ENCODE peak calls at places on chromosomes 6 and 20, in nine cellular contexts. B is SIG-M5; Z is naive thymus-derived CD8-positive, alpha-beta T cell; I is globus pallidus; W is NCI-H774; J is AG08395; P is GM10248; C is Peyer's patch; X is uterus. U is an unnamed sample.

GRCh38 chr6:14804444-14805210 is 441.2 kb upstream of the JARID2 start:
- DNase-seq in B (no peak), Z (no peak), I (peak), W (no peak), J (peak), P (no peak), C (peak), X (peak), U (peak)

GRCh38 chr20:2616634-2617033 is 35.8 kb upstream of the NOP56 start:
- DNase-seq in B (no peak), Z (no peak), I (no peak), W (no peak), J (no peak), P (no peak), C (no peak), X (no peak), U (no peak)

GRCh38 chr6:128235556-128235955 is 284.8 kb downstream of the PTPRK start:
- DNase-seq in B (no peak), Z (no peak), I (no peak), W (no peak), J (no peak), P (no peak), C (no peak), X (no peak), U (no peak)

GRCh38 chr6:107318100-107318736 is 141.1 kb downstream of the PDSS2 start:
- DNase-seq in B (no peak), Z (no peak), I (peak), W (peak), J (peak), P (peak), C (peak), X (peak), U (peak)

GRCh38 chr6:150403458-150404245 is 34.8 kb downstream of the IYD start:
- DNase-seq in B (no peak), Z (no peak), I (no peak), W (no peak), J (peak), P (no peak), C (no peak), X (no peak), U (peak)

GRCh38 chr20:64232794-64233193 is 22.8 kb upstream of the PCMTD2 start:
- DNase-seq in B (no peak), Z (no peak), I (peak), W (peak), J (no peak), P (no peak), C (no peak), X (no peak), U (no peak)

GRCh38 chr20:51360451-51361230 is 181.9 kb downstream of the NFATC2 start:
- DNase-seq in B (no peak), Z (no peak), I (no peak), W (no peak), J (peak), P (no peak), C (no peak), X (no peak), U (peak)

GRCh38 chr6:168333039-168333438 is 13.5 kb upstream of the DACT2 start:
- DNase-seq in B (no peak), Z (no peak), I (no peak), W (no peak), J (no peak), P (no peak), C (no peak), X (no peak), U (no peak)

GRCh38 chr6:3451498-3451897 is 5.4 kb downstream of the SLC22A23 start:
- DNase-seq in B (no peak), Z (no peak), I (no peak), W (no peak), J (peak), P (no peak), C (no peak), X (no peak), U (no peak)

GRCh38 chr6:159104163-159104885 is 59.5 kb upstream of the TAGAP start:
- DNase-seq in B (no peak), Z (peak), I (peak), W (peak), J (peak), P (peak), C (peak), X (peak), U (no peak)

GRCh38 chr20:13870349-13870748 is 85.5 kb downstream of the NDUFAF5 start:
- DNase-seq in B (no peak), Z (no peak), I (no peak), W (no peak), J (no peak), P (no peak), C (no peak), X (no peak), U (no peak)

GRCh38 chr6:52509281-52510212 is 67.3 kb downstream of the TRAM2 start:
- DNase-seq in B (no peak), Z (no peak), I (no peak), W (no peak), J (peak), P (no peak), C (no peak), X (no peak), U (no peak)

GRCh38 chr6:65570340-65570739 is 136.7 kb downstream of the EYS start:
- DNase-seq in B (no peak), Z (no peak), I (no peak), W (no peak), J (no peak), P (no peak), C (no peak), X (no peak), U (no peak)

GRCh38 chr20:528923-529594 is 14.5 kb downstream of the CSNK2A1 start:
- DNase-seq in B (peak), Z (no peak), I (peak), W (no peak), J (peak), P (no peak), C (no peak), X (no peak), U (peak)

GRCh38 chr6:39083111-39083702 is 31.8 kb downstream of the SAYSD1 start:
- DNase-seq in B (no peak), Z (no peak), I (no peak), W (peak), J (no peak), P (no peak), C (no peak), X (no peak), U (no peak)

GRCh38 chr6:64553414-64553813 is 917.8 kb downstream of the PHF3 start:
- DNase-seq in B (no peak), Z (no peak), I (no peak), W (peak), J (no peak), P (no peak), C (no peak), X (no peak), U (no peak)

GRCh38 chr6:77368660-77369313 is 94.5 kb downstream of the HTR1B start:
- DNase-seq in B (no peak), Z (no peak), I (no peak), W (peak), J (no peak), P (no peak), C (peak), X (no peak), U (no peak)

GRCh38 chr6:35432291-35432690 is 19.8 kb upstream of the FANCE start:
- DNase-seq in B (no peak), Z (no peak), I (no peak), W (no peak), J (no peak), P (no peak), C (peak), X (no peak), U (no peak)

GRCh38 chr6:285030-285771 is 7.1 kb upstream of the DUSP22 start:
- DNase-seq in B (no peak), Z (no peak), I (no peak), W (no peak), J (no peak), P (no peak), C (no peak), X (no peak), U (no peak)

GRCh38 chr20:47397652-47398301 is 41.3 kb upstream of the ZMYND8 start:
- DNase-seq in B (no peak), Z (no peak), I (no peak), W (peak), J (no peak), P (no peak), C (no peak), X (no peak), U (no peak)

GRCh38 chr6:37059344-37060194 is 54.1 kb downstream of the FGD2 start:
- DNase-seq in B (no peak), Z (no peak), I (peak), W (no peak), J (peak), P (no peak), C (peak), X (peak), U (peak)

GRCh38 chr20:63530788-63531160 is 6.4 kb downstream of the PTK6 start:
- DNase-seq in B (no peak), Z (no peak), I (no peak), W (no peak), J (no peak), P (no peak), C (peak), X (no peak), U (no peak)

U was measured in stromal cell of bone marrow.